ENCODE peak calls at places on chromosomes 16 and 17, in eight cellular contexts. S, K, N, Z, E, D, Y and I are unnamed samples.
A peak's percentile ranks its signal among the peaks of the same experiment; 100 is the strongest.

GRCh38 chr17:74527756-74528155 is 3.5 kb downstream of the CD300LB start:
- DNase-seq in Z (no peak), E (no peak), N (no peak), Y (no peak), D (no peak), S (no peak), K (no peak), I (no peak)

GRCh38 chr16:19128454-19129210 is 14.9 kb downstream of the ITPRIPL2 start:
- DNase-seq in E (no peak), K (no peak), N (no peak), S (no peak), Z (no peak), Y (no peak), D (no peak), I (no peak)

GRCh38 chr17:77822302-77823030 is 136.0 kb upstream of the TNRC6C start:
- DNase-seq in N (peak; percentile 56), Y (no peak), E (no peak), Z (no peak), S (no peak), D (peak; percentile 58), K (no peak), I (no peak)

GRCh38 chr17:17749921-17750320 is 68.7 kb downstream of the RAI1 start:
- DNase-seq in K (no peak), S (peak; percentile 75), N (peak; percentile 55), E (peak; percentile 83), Z (peak; percentile 81), Y (peak; percentile 70), D (peak; percentile 56), I (peak; percentile 50)

GRCh38 chr17:78899361-78900260 is 3.4 kb downstream of the CEP295NL start:
- DNase-seq in N (peak; percentile 66), D (peak; percentile 36), Y (peak; percentile 39), Z (no peak), K (no peak), S (no peak), E (peak; percentile 62), I (no peak)

GRCh38 chr17:56159764-56160394 is 6.6 kb downstream of the ANKFN1 start:
- DNase-seq in K (no peak), Y (no peak), D (no peak), N (no peak), S (no peak), Z (no peak), E (no peak), I (no peak)

GRCh38 chr17:75331671-75332070 is 42.4 kb upstream of the SLC25A19 start:
- DNase-seq in N (no peak), K (no peak), S (no peak), Z (no peak), D (no peak), Y (no peak), E (no peak), I (no peak)

GRCh38 chr17:80034654-80034976 is 1.1 kb downstream of the TBC1D16 start:
- DNase-seq in Z (no peak), Y (no peak), D (no peak), E (no peak), S (no peak), N (no peak), K (no peak), I (no peak)

GRCh38 chr17:22373911-22374310 is 681.6 kb downstream of the KCNJ18 start:
- DNase-seq in Y (no peak), N (no peak), E (no peak), D (no peak), Z (no peak), K (no peak), S (no peak), I (no peak)

GRCh38 chr17:49003557-49004511 is 6.6 kb downstream of the IGF2BP1 start:
- DNase-seq in D (peak; percentile 39), E (no peak), K (no peak), Z (no peak), N (no peak), Y (peak; percentile 69), S (no peak), I (no peak)

GRCh38 chr17:7935859-7936258 is 3.9 kb downstream of the CNTROB start:
- DNase-seq in D (no peak), Y (no peak), K (no peak), Z (no peak), S (no peak), E (no peak), N (no peak), I (no peak)

GRCh38 chr17:50420419-50421112 is 5.5 kb upstream of the ACSF2 start:
- DNase-seq in E (no peak), Z (no peak), N (no peak), K (no peak), Y (no peak), D (peak; percentile 70), S (no peak), I (no peak)

GRCh38 chr17:28499366-28499668 is 6.8 kb upstream of the FOXN1 start:
- DNase-seq in Y (no peak), E (no peak), S (peak; percentile 81), D (no peak), N (no peak), Z (no peak), K (no peak), I (no peak)

GRCh38 chr17:57407287-57408063 is 151.2 kb downstream of the MSI2 start:
- DNase-seq in Z (no peak), D (no peak), N (no peak), E (no peak), S (no peak), Y (peak; percentile 59), K (no peak), I (no peak)

GRCh38 chr16:71775949-71776348 is 32.7 kb downstream of the AP1G1 start:
- DNase-seq in E (no peak), K (no peak), Z (no peak), S (no peak), N (no peak), Y (no peak), D (no peak), I (no peak)

GRCh38 chr16:71780521-71781089 is 28.0 kb downstream of the AP1G1 start:
- DNase-seq in E (no peak), Y (no peak), Z (no peak), K (no peak), S (no peak), D (no peak), N (no peak), I (no peak)

GRCh38 chr16:71781741-71782140 is 26.9 kb downstream of the AP1G1 start:
- DNase-seq in K (no peak), E (no peak), Z (no peak), D (peak; percentile 44), Y (no peak), N (no peak), S (no peak), I (no peak)

GRCh38 chr16:71777329-71777728 is 31.3 kb downstream of the AP1G1 start:
- DNase-seq in Y (no peak), S (no peak), D (no peak), N (no peak), Z (no peak), E (no peak), K (no peak), I (no peak)

DNA sequence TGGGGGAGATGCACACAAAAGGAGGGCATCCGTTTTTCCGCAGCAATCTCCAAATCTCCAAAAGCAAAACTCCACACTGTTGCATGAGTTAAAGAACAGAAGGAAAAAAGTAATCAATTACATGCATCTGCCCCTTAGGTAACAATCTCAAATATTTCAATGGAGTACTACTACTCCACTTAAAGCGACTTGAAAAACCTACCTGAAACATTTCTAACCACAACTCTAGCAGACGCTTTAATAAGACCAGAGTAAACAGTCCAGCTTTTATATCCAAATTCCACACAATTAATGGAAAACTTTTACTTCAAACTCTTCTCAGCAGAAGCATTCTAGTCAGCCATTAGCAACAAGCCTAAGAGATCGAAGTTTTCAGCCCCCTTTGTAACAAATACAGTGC is 29.9 kb downstream of the AP1G1 start:
- DNase-seq in E (no peak), N (no peak), S (no peak), Y (no peak), Z (no peak), K (no peak), D (no peak), I (no peak)
- H3K4me3 ChIP-seq in E (no peak overlapping the region), N (no peak overlapping the region), S (no peak overlapping the region), Y (no peak overlapping the region), Z (no peak overlapping the region), K (no peak overlapping the region), D (no peak overlapping the region), I (no peak overlapping the region)

GRCh38 chr17:36816889-36817288 is 120.4 kb upstream of the LHX1 start:
- DNase-seq in E (no peak), D (no peak), Y (no peak), S (no peak), K (no peak), N (no peak), Z (no peak), I (no peak)

GRCh38 chr17:36814958-36815357 is 122.3 kb upstream of the LHX1 start:
- DNase-seq in Y (no peak), S (no peak), E (no peak), D (no peak), N (no peak), K (no peak), Z (no peak), I (no peak)

GRCh38 chr17:36816214-36816613 is 121.1 kb upstream of the LHX1 start:
- DNase-seq in N (no peak), K (no peak), Z (no peak), S (no peak), E (no peak), D (no peak), Y (no peak), I (no peak)

GRCh38 chr17:36818134-36818825 is 119.0 kb upstream of the LHX1 start:
- DNase-seq in Y (no peak), N (no peak), Z (no peak), S (no peak), E (no peak), D (no peak), K (no peak), I (no peak)

DNA sequence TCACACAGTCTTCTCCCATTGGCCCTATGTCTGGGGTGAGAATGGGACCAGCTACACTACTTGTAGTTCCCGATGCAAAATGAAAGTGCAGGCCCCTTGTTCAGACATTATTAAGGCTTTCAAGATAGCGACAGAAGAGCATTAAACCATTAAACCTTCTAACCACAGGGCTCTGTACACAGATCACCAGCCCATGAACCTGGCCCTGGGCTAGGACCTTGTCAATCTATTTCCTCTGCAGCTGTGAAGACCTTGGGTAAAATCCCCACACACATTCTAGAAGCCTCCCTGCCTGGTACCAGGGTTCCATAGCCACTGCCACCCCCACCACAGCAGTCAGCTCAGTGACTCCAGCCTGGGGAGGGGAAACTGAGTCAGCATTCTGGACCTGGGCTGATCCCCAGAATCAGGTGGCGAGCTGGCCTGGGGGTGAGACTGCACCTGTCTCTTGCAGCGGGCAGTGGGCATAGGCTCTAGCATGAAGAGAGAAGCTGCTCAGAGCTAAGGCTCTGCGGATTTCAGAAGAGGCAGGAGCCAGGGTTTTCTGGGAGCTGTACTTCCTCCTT is 119.7 kb upstream of the LHX1 start:
- DNase-seq in N (no peak), Z (no peak), E (no peak), K (no peak), Y (no peak), S (no peak), D (no peak), I (no peak)
- H3K4me1 ChIP-seq in N (no peaks in the 10 kb centered on the region), Z (no peaks in the 10 kb centered on the region), E (no peaks in the 10 kb centered on the region), K (no peaks in the 10 kb centered on the region), Y (no peaks in the 10 kb centered on the region), S (no peaks in the 10 kb centered on the region), D (no peaks in the 10 kb centered on the region), I (no peaks in the 10 kb centered on the region)

GRCh38 chr17:44086364-44087311 is 16.1 kb downstream of the G6PC3 start:
- DNase-seq in Z (peak; percentile 96), N (no peak), S (no peak), K (peak; percentile 54), D (peak; percentile 99), Y (peak; percentile 92), E (peak; percentile 81), I (no peak)
- H3K4me3 ChIP-seq in Z (peak overlapping the region; percentile 0), N (no peak overlapping the region), S (no peak overlapping the region), K (no peak overlapping the region), D (peak overlapping the region; percentile 36), Y (no peak overlapping the region), E (no peak overlapping the region), I (no peak overlapping the region)

GRCh38 chr17:2855063-2855600 is 58.9 kb downstream of the RAP1GAP2 start:
- DNase-seq in N (no peak), Y (no peak), E (no peak), S (no peak), D (peak; percentile 20), Z (no peak), K (no peak), I (no peak)
- H3K4me1 ChIP-seq in N (peaks cover 33% of the 10 kb centered on the region), Y (peaks cover 19% of the 10 kb centered on the region), E (peaks cover 35% of the 10 kb centered on the region), S (no peaks in the 10 kb centered on the region), D (no peaks in the 10 kb centered on the region), Z (peaks cover 14% of the 10 kb centered on the region), K (peaks cover 1% of the 10 kb centered on the region), I (peaks cover 12% of the 10 kb centered on the region)